ENCODE peak calls at places on chromosomes 16 and 17, in ten cellular contexts. Q is ovary, O is NB4, W is body of pancreas, K is sigmoid colon, H is tibial nerve, A is A549, Z is lower leg skin, R is HCT116, N is transverse colon. G is an unnamed sample.

GRCh38 chr17:6831662-6832263 is at the start of gene TEKT1:
- DNase-seq in Q (peak), O (peak), W (peak), K (peak), H (peak), A (peak), Z (peak), R (no peak), N (peak), G (peak)

GRCh38 chr16:31727553-31727952 is 146.1 kb upstream of the ZNF267 start:
- DNase-seq in Q (no peak), O (no peak), W (no peak), K (no peak), H (no peak), A (no peak), Z (no peak), R (no peak), N (no peak), G (no peak)

GRCh38 chr16:81214745-81215166 is 23.7 kb upstream of the BCO1 start:
- DNase-seq in Q (no peak), O (no peak), W (no peak), K (no peak), H (no peak), A (peak), Z (no peak), R (peak), N (peak), G (no peak)

GRCh38 chr16:10168258-10168657 is 14.0 kb downstream of the GRIN2A start:
- DNase-seq in Q (no peak), O (no peak), W (no peak), K (no peak), H (no peak), A (no peak), Z (no peak), R (no peak), N (no peak), G (peak)

GRCh38 chr17:10610821-10611323 is 46.2 kb downstream of the MYH3 start:
- DNase-seq in Q (no peak), O (no peak), W (no peak), K (no peak), H (no peak), A (no peak), Z (no peak), R (no peak), N (no peak), G (peak)

GRCh38 chr17:65017375-65017774 is 39.2 kb downstream of the GNA13 start:
- DNase-seq in Q (no peak), O (no peak), W (no peak), K (no peak), H (no peak), A (no peak), Z (no peak), R (no peak), N (no peak), G (no peak)

GRCh38 chr16:30896890-30897730 is 696 bp downstream of the CTF1 start:
- DNase-seq in Q (peak), O (peak), W (peak), K (peak), H (peak), A (peak), Z (peak), R (peak), N (peak), G (peak)

GRCh38 chr17:7816926-7817642 is 16.9 kb upstream of the KDM6B start:
- DNase-seq in Q (no peak), O (no peak), W (no peak), K (no peak), H (no peak), A (no peak), Z (no peak), R (no peak), N (no peak), G (no peak)

GRCh38 chr17:55607736-55608341 is 96.6 kb upstream of the SMIM36 start:
- DNase-seq in Q (peak), O (no peak), W (peak), K (peak), H (peak), A (peak), Z (peak), R (no peak), N (peak), G (peak)

GRCh38 chr17:4678448-4679026 is 25.4 kb downstream of the PELP1 start:
- DNase-seq in Q (no peak), O (peak), W (no peak), K (no peak), H (no peak), A (peak), Z (no peak), R (peak), N (no peak), G (no peak)

GRCh38 chr17:41800601-41801373 is 11.0 kb downstream of the P3H4 start:
- DNase-seq in Q (no peak), O (no peak), W (no peak), K (peak), H (no peak), A (peak), Z (peak), R (peak), N (peak), G (peak)

GRCh38 chr16:66714659-66715307 is 18.2 kb upstream of the CMTM4 start:
- DNase-seq in Q (no peak), O (no peak), W (no peak), K (peak), H (no peak), A (no peak), Z (no peak), R (no peak), N (peak), G (no peak)

GRCh38 chr17:48194097-48194550 is 86.6 kb downstream of the SNX11 start:
- DNase-seq in Q (no peak), O (no peak), W (no peak), K (no peak), H (no peak), A (peak), Z (no peak), R (peak), N (no peak), G (no peak)

GRCh38 chr16:85166699-85167588 is 54.7 kb upstream of the CIBAR2 start:
- DNase-seq in Q (no peak), O (no peak), W (no peak), K (no peak), H (no peak), A (no peak), Z (no peak), R (no peak), N (no peak), G (no peak)

GRCh38 chr17:41439375-41439774 is 1.4 kb downstream of the KRT38 start:
- DNase-seq in Q (no peak), O (peak), W (no peak), K (no peak), H (no peak), A (no peak), Z (no peak), R (no peak), N (no peak), G (no peak)

GRCh38 chr16:2386990-2387389 is 42.3 kb upstream of the CCNF start:
- DNase-seq in Q (no peak), O (no peak), W (no peak), K (no peak), H (no peak), A (peak), Z (no peak), R (peak), N (no peak), G (no peak)

GRCh38 chr16:10992797-10993196 is 48.4 kb downstream of the CLEC16A start:
- DNase-seq in Q (no peak), O (peak), W (no peak), K (no peak), H (no peak), A (peak), Z (no peak), R (peak), N (peak), G (no peak)

GRCh38 chr16:29680180-29680598 is 1.2 kb downstream of the QPRT start:
- DNase-seq in Q (no peak), O (no peak), W (no peak), K (no peak), H (no peak), A (no peak), Z (no peak), R (no peak), N (peak), G (no peak)
- TF ChIP-seq CTCF in Q (no peak), O (no peak), W (no peak), K (no peak), H (no peak), A (no peak), Z (no peak), R (no peak), N (no peak), G (no peak)

DNA sequence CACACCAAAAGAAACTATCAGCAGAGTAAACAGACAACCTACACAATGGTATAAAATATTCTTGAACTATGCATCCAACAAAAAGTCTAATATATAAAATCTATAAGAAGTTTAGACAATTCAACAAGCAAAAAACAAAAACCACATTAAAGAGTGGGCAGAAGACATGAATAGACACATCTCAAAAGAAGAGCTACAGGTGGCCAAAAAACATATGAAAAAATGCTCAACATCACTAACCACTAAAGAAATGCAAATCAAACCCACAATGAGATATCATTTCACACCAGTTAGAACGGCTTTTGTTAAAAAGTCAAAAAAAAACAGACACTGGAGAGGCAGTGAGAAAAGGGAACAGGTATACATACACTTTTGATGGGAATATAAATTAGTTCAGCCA is 348.9 kb upstream of the MAF start:
- DNase-seq in Q (no peak), O (no peak), W (no peak), K (no peak), H (no peak), A (no peak), Z (no peak), R (no peak), N (no peak), G (no peak)
- TF ChIP-seq POLR2A in Q (no peak), O (no peak), W (no peak), K (no peak), H (no peak), A (no peak), Z (no peak), R (no peak), N (no peak), G (no peak)

GRCh38 chr17:957856-958421 is 21.6 kb downstream of the NXN start:
- DNase-seq in Q (peak), O (no peak), W (no peak), K (no peak), H (no peak), A (peak), Z (no peak), R (no peak), N (no peak), G (no peak)

GRCh38 chr17:954431-955164 is 25.0 kb downstream of the NXN start:
- DNase-seq in Q (peak), O (no peak), W (no peak), K (no peak), H (no peak), A (peak), Z (no peak), R (no peak), N (no peak), G (peak)

GRCh38 chr17:958712-959451 is 20.7 kb downstream of the NXN start:
- DNase-seq in Q (peak), O (no peak), W (no peak), K (no peak), H (no peak), A (no peak), Z (no peak), R (no peak), N (no peak), G (no peak)

GRCh38 chr17:953767-954166 is 25.8 kb downstream of the NXN start:
- DNase-seq in Q (peak), O (no peak), W (no peak), K (no peak), H (no peak), A (no peak), Z (no peak), R (no peak), N (no peak), G (no peak)

DNA sequence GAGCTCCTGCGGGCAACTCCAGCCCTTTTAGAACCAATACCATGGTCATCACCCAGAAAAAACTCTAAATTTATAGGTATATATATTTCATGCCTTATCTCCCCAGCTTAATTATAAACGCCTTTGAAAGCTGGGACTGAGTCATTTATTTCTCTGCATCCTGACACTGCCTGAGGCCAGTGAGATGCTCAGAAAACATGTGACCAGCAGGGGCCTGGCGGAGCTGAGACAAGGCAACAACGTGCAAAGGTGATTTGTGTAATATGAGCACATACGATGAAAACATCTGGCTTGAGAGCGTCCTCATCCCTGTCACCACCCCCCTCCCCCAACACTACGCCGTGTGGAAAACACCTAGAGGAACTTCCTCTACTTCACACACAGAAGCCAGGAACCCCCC is 22.7 kb downstream of the NXN start:
- DNase-seq in Q (no peak), O (no peak), W (no peak), K (no peak), H (no peak), A (peak), Z (no peak), R (no peak), N (no peak), G (no peak)
- TF ChIP-seq CTCF in Q (no peak), O (no peak), W (no peak), K (peak), H (no peak), A (no peak), Z (no peak), R (no peak), N (no peak), G (no peak)

DNA sequence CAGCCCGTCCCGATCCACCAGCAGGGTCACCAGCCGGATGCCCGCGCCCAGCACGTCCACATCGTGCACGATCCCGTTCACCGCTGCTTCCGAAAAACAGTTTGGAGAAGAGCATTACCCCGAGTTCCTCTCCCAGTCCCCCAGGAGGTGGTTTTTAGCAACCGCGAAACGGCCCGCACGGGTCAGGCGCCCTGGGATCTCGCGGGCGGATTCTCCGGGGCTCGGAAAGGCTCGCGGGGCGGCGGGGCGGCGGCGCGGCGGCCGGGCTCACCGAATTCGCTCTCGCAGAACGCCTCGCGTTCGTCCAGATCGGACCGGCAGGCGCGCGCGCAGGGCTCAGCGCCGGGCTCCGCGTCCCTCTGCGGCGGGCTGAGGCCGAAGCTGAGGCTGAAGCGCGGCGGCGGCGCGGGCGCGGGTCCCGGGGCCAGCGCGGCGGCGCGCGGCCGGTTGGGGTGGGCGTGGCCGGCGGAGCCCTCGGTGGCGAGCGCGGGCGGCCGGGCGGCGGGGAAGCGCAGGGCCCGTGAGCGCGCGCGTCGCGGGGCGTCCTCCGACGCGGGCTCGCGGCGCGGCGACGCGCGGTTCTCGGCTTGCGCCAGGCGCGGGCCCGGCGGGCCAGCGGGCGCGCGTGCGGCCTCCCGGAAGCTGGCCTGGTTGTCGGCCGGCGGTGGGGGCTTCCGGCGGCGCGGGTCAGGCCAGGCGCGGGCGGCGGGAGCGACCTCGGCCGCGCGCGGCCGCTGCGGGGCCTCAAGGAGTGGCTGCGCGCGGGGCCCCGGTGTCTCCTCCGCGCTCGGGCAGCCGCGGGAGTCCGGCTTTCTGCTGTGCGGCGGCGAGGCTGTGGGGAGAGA is 2.9 kb downstream of the C17orf58 start:
- DNase-seq in Q (peak), O (peak), W (peak), K (peak), H (peak), A (peak), Z (peak), R (peak), N (peak), G (peak)
- TF ChIP-seq POLR2A in Q (peak), O (peak), W (peak), K (no peak), H (peak), A (peak), Z (no peak), R (peak), N (peak), G (peak)

GRCh38 chr17:76894842-76895241 is 26.6 kb downstream of the MGAT5B start:
- DNase-seq in Q (no peak), O (no peak), W (no peak), K (no peak), H (no peak), A (no peak), Z (no peak), R (no peak), N (no peak), G (no peak)

GRCh38 chr17:76889323-76889722 is 21.1 kb downstream of the MGAT5B start:
- DNase-seq in Q (no peak), O (no peak), W (no peak), K (no peak), H (no peak), A (no peak), Z (no peak), R (no peak), N (no peak), G (no peak)

GRCh38 chr17:76892329-76892728 is 24.1 kb downstream of the MGAT5B start:
- DNase-seq in Q (no peak), O (no peak), W (no peak), K (no peak), H (no peak), A (no peak), Z (no peak), R (no peak), N (no peak), G (no peak)

GRCh38 chr17:76897023-76897422 is 28.8 kb downstream of the MGAT5B start:
- DNase-seq in Q (no peak), O (no peak), W (no peak), K (no peak), H (no peak), A (no peak), Z (no peak), R (no peak), N (no peak), G (no peak)

DNA sequence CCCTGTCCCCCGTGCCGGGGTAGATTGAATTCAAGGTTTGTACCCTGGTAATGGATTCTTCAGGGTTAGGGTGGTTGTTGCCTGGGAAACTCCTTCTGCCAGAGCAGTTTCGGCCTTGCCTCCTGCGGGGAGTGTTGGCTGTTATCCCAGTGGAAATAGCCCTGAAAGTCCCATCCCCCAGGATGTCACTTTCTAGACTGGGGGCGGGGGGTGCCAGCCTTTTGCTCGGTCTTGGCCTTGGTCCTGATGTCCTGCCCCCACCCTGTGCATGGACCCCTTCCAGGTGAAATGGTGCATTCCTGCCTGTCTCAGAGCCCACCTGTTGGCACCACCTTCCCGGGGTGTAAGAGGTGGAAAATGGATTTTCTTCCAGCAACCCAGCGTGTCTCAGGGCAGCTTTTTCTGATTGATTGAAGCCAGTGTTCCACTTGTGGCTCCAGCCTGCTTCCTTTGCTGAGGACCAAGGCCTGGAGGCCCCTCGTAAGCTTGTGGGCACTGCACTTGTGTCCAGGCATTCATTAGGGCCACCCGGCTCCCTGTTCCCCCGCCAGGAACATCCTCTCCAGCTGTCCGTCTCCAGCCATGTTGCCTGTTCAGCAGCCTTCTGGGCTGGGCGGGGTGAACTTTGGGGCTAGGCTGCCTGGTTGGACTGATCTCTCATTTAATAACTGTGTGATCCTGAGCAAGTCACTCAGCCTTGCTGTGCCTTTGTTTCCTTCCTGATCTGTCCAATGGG is 25.6 kb downstream of the MGAT5B start:
- DNase-seq in Q (no peak), O (no peak), W (no peak), K (no peak), H (no peak), A (no peak), Z (no peak), R (no peak), N (no peak), G (no peak)
- TF ChIP-seq CTCF in Q (no peak), O (no peak), W (no peak), K (no peak), H (no peak), A (no peak), Z (no peak), R (no peak), N (no peak), G (no peak)

GRCh38 chr17:81932333-81932983 is 4.6 kb downstream of the PYCR1 start:
- DNase-seq in Q (peak), O (peak), W (no peak), K (no peak), H (no peak), A (no peak), Z (no peak), R (no peak), N (no peak), G (no peak)
- TF ChIP-seq POLR2A in Q (no peak), O (no peak), W (no peak), K (no peak), H (no peak), A (no peak), Z (no peak), R (no peak), N (no peak), G (no peak)

DNA sequence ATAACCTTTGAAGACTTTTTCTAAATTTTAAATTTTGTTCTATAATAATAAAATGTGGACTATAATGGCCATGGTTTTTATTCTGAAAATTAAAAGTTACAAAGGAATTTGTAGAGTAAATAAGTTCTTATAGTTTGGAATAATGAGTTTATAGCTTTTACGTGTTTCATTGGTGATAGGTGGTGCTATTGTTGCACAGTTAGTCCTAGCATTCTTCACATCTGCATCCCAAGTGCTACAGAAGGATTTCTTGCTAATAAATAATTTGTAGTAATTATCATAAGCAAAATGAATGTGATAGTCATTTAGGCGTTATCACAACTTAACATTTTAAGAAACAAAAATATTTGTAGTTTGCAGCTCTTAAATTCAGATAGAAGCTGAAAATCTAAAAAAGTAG is 67.9 kb downstream of the BCAS3 start:
- DNase-seq in Q (no peak), O (no peak), W (no peak), K (no peak), H (no peak), A (peak), Z (no peak), R (no peak), N (no peak), G (no peak)
- TF ChIP-seq CTCF in Q (no peak), O (no peak), W (no peak), K (no peak), H (peak), A (peak), Z (no peak), R (no peak), N (no peak), G (no peak)

GRCh38 chr17:1473170-1473569 is 17.1 kb upstream of the CRK start:
- DNase-seq in Q (no peak), O (peak), W (no peak), K (no peak), H (no peak), A (no peak), Z (no peak), R (no peak), N (no peak), G (no peak)

GRCh38 chr17:1471931-1472727 is 16.1 kb upstream of the CRK start:
- DNase-seq in Q (no peak), O (no peak), W (no peak), K (no peak), H (no peak), A (no peak), Z (no peak), R (no peak), N (no peak), G (no peak)

GRCh38 chr17:1470774-1471462 is 14.9 kb upstream of the CRK start:
- DNase-seq in Q (no peak), O (no peak), W (no peak), K (no peak), H (no peak), A (no peak), Z (no peak), R (no peak), N (no peak), G (no peak)

GRCh38 chr17:1470071-1470773 is 14.2 kb upstream of the CRK start:
- DNase-seq in Q (no peak), O (peak), W (no peak), K (no peak), H (no peak), A (no peak), Z (no peak), R (no peak), N (no peak), G (no peak)

GRCh38 chr17:1471490-1471889 is 15.5 kb upstream of the CRK start:
- DNase-seq in Q (no peak), O (no peak), W (no peak), K (no peak), H (no peak), A (no peak), Z (no peak), R (no peak), N (no peak), G (no peak)
- TF ChIP-seq POLR2A in Q (no peak), O (no peak), W (no peak), K (no peak), H (no peak), A (no peak), Z (no peak), R (no peak), N (no peak), G (no peak)